ENCODE peak calls at places on chromosomes 5 and 9, in six cellular contexts. R is right atrium auricular region, P is H1, Y is A549, U is left ventricle myocardium inferior, L is lower lobe of right lung. O is an unnamed sample.

GRCh38 chr5:24389968-24390367 is 254.8 kb downstream of the CDH10 start:
- DNase-seq in R (no peak), P (no peak), Y (no peak), U (no peak), L (no peak), O (no peak)

GRCh38 chr9:73284386-73284785 is 132.7 kb downstream of the ANXA1 start:
- DNase-seq in R (no peak), P (no peak), Y (no peak), U (no peak), L (no peak), O (no peak)

GRCh38 chr5:140253985-140254384 is 48.9 kb downstream of the PFDN1 start:
- DNase-seq in R (no peak), P (no peak), Y (no peak), U (no peak), L (peak), O (peak)

GRCh38 chr9:121599186-121599871 is 52.1 kb upstream of the DAB2IP start:
- DNase-seq in R (no peak), P (peak), Y (peak), U (peak), L (peak), O (peak)

GRCh38 chr9:470795-471194 is 256.1 kb downstream of the DOCK8 start:
- DNase-seq in R (no peak), P (no peak), Y (no peak), U (no peak), L (no peak), O (no peak)

GRCh38 chr5:126464959-126465358 is 41.8 kb downstream of the GRAMD2B start:
- DNase-seq in R (no peak), P (no peak), Y (no peak), U (no peak), L (peak), O (peak)

GRCh38 chr5:80254767-80255424 is 952 bp downstream of the SERINC5 start:
- DNase-seq in R (no peak), P (no peak), Y (peak), U (no peak), L (no peak), O (no peak)

GRCh38 chr9:81559741-81560140 is 129.6 kb downstream of the TLE1 start:
- DNase-seq in R (no peak), P (no peak), Y (peak), U (no peak), L (no peak), O (no peak)

GRCh38 chr9:101138516-101138915 is 110.0 kb downstream of the PLPPR1 start:
- DNase-seq in R (no peak), P (no peak), Y (no peak), U (no peak), L (no peak), O (no peak)

GRCh38 chr5:13566903-13567339 is 377.6 kb downstream of the DNAH5 start:
- DNase-seq in R (no peak), P (no peak), Y (peak), U (no peak), L (no peak), O (peak)

GRCh38 chr5:80941496-80941895 is 18.7 kb upstream of the RASGRF2 start:
- DNase-seq in R (no peak), P (no peak), Y (no peak), U (no peak), L (no peak), O (no peak)

GRCh38 chr9:130825051-130825651 is 9.9 kb upstream of the ABL1 start:
- DNase-seq in R (no peak), P (peak), Y (no peak), U (no peak), L (no peak), O (peak)

GRCh38 chr5:16774806-16775205 is 158.0 kb upstream of the RETREG1 start:
- DNase-seq in R (no peak), P (no peak), Y (no peak), U (no peak), L (no peak), O (no peak)

GRCh38 chr5:16773990-16774389 is 157.2 kb upstream of the RETREG1 start:
- DNase-seq in R (no peak), P (no peak), Y (no peak), U (no peak), L (no peak), O (no peak)

GRCh38 chr5:16782227-16782626 is 153.9 kb downstream of the MYO10 start:
- DNase-seq in R (no peak), P (no peak), Y (no peak), U (no peak), L (no peak), O (no peak)

GRCh38 chr5:16777432-16777831 is 158.7 kb downstream of the MYO10 start:
- DNase-seq in R (no peak), P (no peak), Y (no peak), U (no peak), L (no peak), O (no peak)

DNA sequence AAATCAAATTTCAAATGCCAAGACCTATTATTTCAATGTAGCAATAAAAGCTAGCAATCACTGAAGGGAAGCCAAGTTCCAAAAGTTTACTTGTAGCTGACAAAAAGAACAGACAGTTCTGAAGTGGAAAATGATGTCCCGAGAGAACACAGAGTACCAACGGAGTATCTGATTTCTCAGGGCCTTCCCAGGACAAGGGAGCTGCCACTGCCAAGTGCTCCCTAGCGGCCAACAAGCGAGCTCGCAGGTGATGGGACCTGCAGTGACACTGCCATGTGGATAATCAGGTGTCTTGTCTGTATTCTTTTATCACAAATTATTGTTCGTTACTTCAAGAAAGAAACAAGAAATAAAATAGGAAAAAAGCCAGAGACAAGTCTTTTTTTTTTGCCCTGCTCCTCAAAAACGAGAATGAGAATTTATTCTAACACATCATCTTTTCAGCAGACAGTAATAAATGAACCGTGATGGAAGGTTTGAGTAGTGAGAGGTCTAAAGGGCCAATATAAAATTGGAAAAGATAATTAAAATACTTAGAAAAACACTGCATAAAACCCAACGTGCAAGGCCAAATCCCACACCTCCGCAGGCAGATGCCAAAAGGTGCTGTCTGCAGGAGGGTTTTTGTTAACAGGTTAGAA is 159.4 kb downstream of the MYO10 start:
- DNase-seq in R (no peak), P (no peak), Y (no peak), U (no peak), L (no peak), O (no peak)
- TF ChIP-seq CTCF in R (peak), P (peak), Y (peak), U (peak), L (peak), O (no peak)

DNA sequence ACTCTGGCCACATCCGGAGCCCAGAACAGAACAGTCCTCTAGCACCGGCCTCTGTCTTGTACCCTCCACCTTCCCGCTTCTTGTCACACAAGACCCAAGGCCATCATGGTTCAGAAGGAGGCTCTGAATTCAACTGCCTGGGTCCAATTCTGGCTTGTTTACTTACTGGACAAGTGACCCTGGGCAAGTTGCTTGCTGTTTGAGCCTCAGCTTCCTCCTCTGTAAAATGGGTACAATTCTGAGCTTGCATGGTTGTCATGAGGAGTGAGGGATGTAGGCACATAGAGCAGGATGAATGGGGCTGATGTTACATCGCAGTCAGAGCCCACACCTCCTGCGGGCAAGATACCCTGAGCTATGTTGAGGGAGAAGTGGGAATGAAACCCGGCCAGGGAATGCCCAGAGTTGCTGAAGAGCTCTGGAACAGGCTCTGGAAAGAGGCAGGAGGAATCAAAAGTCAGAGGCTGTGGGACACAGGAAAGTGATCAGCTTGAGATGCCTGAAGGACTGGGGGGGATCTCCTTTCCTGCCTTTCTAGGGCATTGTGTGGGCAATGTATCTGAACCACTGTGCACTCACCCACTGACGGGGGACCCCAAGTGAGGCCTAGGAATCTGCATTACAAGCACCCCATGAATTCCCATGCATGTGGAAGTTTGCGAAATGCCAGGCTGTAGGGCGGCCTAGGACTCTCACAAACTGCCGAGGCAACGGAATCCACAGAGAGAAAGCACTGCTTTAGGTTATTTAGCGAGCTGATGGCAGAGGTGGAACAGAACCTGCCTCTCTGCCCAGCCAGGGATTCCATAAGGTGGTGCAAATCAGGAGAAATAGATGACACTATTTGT is 29.4 kb upstream of the IL17B start:
- DNase-seq in R (no peak), P (no peak), Y (no peak), U (no peak), L (no peak), O (no peak)
- H3K27ac ChIP-seq in R (peak), P (no peak), Y (peak), U (peak), L (peak), O (peak)

DNA sequence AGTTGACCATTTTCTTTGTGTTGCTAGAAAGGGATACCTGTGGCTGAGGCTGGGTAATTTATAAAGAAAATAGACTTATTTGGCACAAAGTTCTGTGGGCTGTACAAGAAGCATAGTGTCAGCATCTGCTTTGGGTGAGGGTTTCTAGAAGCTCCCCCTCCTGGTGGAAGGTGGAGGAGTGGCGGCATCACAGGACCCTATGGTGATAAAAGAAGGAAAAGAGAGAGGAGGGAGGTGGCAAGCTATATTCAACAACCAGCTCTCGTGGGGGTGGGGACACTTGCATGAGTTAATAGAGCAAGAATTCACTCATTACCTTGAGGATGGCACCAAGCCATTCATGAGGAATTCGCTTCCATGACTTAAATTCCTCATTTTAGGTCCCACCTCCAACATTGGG is 2041.4 kb upstream of the CDH9 start:
- DNase-seq in R (no peak), P (peak), Y (no peak), U (no peak), L (no peak), O (no peak)
- TF ChIP-seq CTCF in R (no peak), P (peak), Y (no peak), U (no peak), L (no peak), O (no peak)

DNA sequence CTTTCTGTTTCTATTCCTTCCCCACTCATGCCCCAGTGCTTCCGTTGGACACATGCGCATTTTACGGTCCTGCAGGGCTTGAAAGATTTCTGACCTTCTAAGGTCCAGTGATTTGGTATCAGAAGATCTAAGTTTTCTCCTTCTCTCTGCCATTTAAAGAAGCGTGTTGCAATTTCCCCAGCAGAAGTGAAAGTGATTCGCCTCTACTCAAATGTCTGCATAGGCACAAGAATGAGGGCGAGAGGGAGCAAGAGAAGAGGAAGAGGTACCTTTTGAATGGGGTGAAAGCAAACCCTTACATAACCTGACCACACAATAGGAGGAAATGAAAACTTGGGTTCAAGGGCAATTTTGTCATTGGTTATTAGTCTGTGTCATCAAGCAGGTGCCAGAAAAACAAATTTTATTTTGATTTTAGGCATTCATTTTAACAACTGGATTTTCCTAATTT is 31.7 kb upstream of the NR3C1 start:
- DNase-seq in R (no peak), P (no peak), Y (no peak), U (no peak), L (no peak), O (peak)
- H3K27ac ChIP-seq in R (no peak), P (no peak), Y (peak), U (peak), L (peak), O (peak)

GRCh38 chr9:129275626-129276247 is 97.7 kb upstream of the IER5L start:
- DNase-seq in R (no peak), P (no peak), Y (no peak), U (no peak), L (peak), O (no peak)

GRCh38 chr9:129270903-129271431 is 92.9 kb upstream of the IER5L start:
- DNase-seq in R (no peak), P (no peak), Y (no peak), U (peak), L (peak), O (no peak)

GRCh38 chr9:129273941-129274709 is 96.1 kb upstream of the IER5L start:
- DNase-seq in R (no peak), P (no peak), Y (no peak), U (no peak), L (peak), O (no peak)

GRCh38 chr9:129272348-129273025 is 94.4 kb upstream of the IER5L start:
- DNase-seq in R (no peak), P (no peak), Y (no peak), U (no peak), L (peak), O (no peak)

GRCh38 chr9:129273136-129273895 is 95.3 kb upstream of the IER5L start:
- DNase-seq in R (no peak), P (no peak), Y (no peak), U (no peak), L (peak), O (no peak)
- TF ChIP-seq CTCF in R (no peak), P (no peak), Y (no peak), U (no peak), L (no peak), O (no peak)

DNA sequence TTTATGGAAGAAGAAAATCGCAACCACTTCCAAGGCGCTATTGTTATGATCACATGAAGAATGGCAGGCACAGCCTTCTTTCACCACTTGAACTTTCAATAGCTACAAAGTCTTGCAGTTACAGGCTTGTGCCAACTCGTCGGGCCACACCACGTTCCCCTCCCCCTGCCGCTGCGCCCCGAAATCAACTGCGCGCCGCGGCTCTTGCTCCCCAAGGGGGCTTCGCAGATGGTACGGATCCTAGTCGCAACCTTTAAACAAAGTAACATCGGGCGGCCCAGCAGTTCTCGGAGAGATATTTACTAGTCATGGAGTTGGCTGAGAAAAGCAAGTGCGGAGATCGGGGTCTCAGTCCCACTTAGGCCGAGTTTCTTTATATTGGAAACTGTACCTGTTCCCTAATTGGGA is 1.0 kb upstream of the SEMA6A start:
- DNase-seq in R (no peak), P (peak), Y (no peak), U (no peak), L (no peak), O (peak)
- H3K27ac ChIP-seq in R (peak), P (peak), Y (no peak), U (peak), L (peak), O (peak)

DNA sequence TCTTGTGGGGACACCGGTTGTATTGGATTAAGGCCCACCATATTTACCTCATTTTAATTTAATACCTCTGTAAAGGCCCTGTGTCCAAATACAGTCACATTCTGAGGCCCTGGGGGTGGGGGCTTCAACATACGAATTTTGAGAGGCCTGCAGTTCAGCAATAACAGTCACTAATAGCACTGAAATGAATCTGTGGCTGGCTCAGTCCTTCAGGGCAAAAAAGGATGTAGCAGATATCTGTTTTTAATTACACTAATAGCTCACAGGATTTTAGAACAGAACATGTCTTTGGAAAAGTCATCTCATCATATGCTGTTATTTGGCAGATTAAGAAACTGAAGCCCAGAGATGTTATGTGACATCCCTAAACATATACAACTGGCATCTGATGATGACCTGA is 71.9 kb upstream of the ANKRD55 start:
- DNase-seq in R (no peak), P (no peak), Y (no peak), U (no peak), L (no peak), O (no peak)
- TF ChIP-seq CTCF in R (no peak), P (no peak), Y (no peak), U (no peak), L (no peak), O (no peak)

GRCh38 chr5:151063590-151063989 is 17.2 kb downstream of the TNIP1 start:
- DNase-seq in R (no peak), P (no peak), Y (no peak), U (no peak), L (no peak), O (no peak)
- H3K27ac ChIP-seq in R (peak), P (no peak), Y (peak), U (peak), L (peak), O (peak)

DNA sequence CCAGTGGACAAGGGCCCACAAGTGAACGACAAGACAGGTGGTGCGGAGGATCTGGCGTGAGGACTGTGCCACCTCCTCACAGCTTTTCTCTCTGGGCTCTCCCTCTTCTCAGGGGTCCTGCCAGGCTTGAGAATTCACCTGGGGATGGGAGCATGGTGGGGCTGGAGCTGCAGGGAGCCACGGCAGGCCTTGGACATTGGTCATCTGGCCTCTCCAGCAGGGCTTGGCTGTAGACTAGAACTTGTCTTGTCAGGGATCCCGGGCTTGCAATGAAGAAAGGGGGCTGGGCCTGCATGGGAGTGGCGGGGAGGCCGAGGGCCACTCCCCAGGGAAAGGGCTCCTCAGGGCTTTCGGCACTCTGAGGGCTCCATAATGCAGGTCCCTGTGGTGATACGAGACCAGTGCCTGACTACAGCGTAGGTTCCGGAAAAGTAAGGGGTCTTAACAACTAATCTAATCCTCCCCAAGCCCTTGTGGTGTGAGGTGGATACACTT is 126.7 kb downstream of the MACROH2A1 start:
- DNase-seq in R (no peak), P (no peak), Y (no peak), U (no peak), L (no peak), O (no peak)
- TF ChIP-seq CTCF in R (no peak), P (no peak), Y (no peak), U (no peak), L (no peak), O (no peak)

GRCh38 chr9:70260007-70260443 is 1.2 kb downstream of the SMC5 start:
- DNase-seq in R (no peak), P (no peak), Y (no peak), U (no peak), L (peak), O (peak)
- H3K27ac ChIP-seq in R (peak), P (no peak), Y (peak), U (no peak), L (peak), O (peak)